ENCODE peak calls at places on chromosomes 13 and 19, in six cellular contexts. Y, W, H, G, M and P are unnamed samples.

GRCh38 chr19:17183858-17184271 is 31.3 kb upstream of the USE1 start:
- DNase-seq in Y (no peak), G (no peak), H (no peak), W (peak; percentile 46), M (no peak), P (no peak)

GRCh38 chr13:27905650-27906049 is 14.2 kb upstream of the PDX1 start:
- DNase-seq in H (no peak), G (no peak), W (no peak), M (no peak), Y (no peak), P (no peak)

GRCh38 chr13:98173431-98173921 is 3.6 kb downstream of the RNF113B start:
- DNase-seq in H (no peak), G (peak; percentile 100), Y (peak; percentile 91), M (peak; percentile 22), W (peak; percentile 94), P (no peak)

GRCh38 chr13:40527914-40528313 is 138.5 kb downstream of the FOXO1 start:
- DNase-seq in W (no peak), G (no peak), H (no peak), M (no peak), Y (no peak), P (no peak)

GRCh38 chr13:20702945-20703784 is at the start of gene IL17D:
- DNase-seq in H (peak; percentile 40), G (no peak), M (no peak), W (peak; percentile 91), Y (no peak), P (peak; percentile 34)

GRCh38 chr13:113157929-113158747 is at the start of gene PROZ:
- DNase-seq in W (peak; percentile 60), G (no peak), Y (no peak), M (no peak), H (no peak), P (no peak)

GRCh38 chr13:30143671-30144400 is 163.5 kb downstream of the KATNAL1 start:
- DNase-seq in Y (peak; percentile 57), G (peak; percentile 65), W (peak; percentile 80), M (no peak), H (no peak), P (no peak)

GRCh38 chr13:52187029-52187423 is 27.6 kb upstream of the NEK3 start:
- DNase-seq in Y (no peak), M (no peak), G (no peak), W (no peak), H (no peak), P (no peak)

GRCh38 chr19:55670280-55671053 is 4.6 kb upstream of the EPN1 start:
- DNase-seq in W (peak; percentile 92), H (no peak), G (no peak), M (no peak), Y (no peak), P (no peak)

GRCh38 chr19:13100871-13101589 is 1.6 kb downstream of the LYL1 start:
- DNase-seq in G (no peak), M (no peak), W (peak; percentile 93), H (no peak), Y (no peak), P (no peak)

GRCh38 chr19:45368737-45369340 is 1.5 kb downstream of the ERCC2 start:
- DNase-seq in G (no peak), W (peak; percentile 64), M (no peak), Y (no peak), H (no peak), P (no peak)

GRCh38 chr19:44315883-44316282 is 11.1 kb upstream of the ZNF235 start:
- DNase-seq in M (no peak), Y (no peak), W (no peak), G (peak; percentile 8), H (no peak), P (no peak)

GRCh38 chr19:4732680-4733114 is 9.1 kb upstream of the DPP9 start:
- DNase-seq in G (peak; percentile 47), W (peak; percentile 93), M (peak; percentile 67), H (peak; percentile 14), Y (peak; percentile 75), P (peak; percentile 85)

GRCh38 chr19:5247957-5248705 is 92.5 kb downstream of the PTPRS start:
- DNase-seq in M (no peak), H (no peak), W (no peak), Y (no peak), G (no peak), P (no peak)

GRCh38 chr19:33849551-33850147 is 53.0 kb downstream of the KCTD15 start:
- DNase-seq in G (no peak), M (no peak), H (no peak), Y (no peak), W (no peak), P (no peak)

GRCh38 chr19:50007170-50007569 is 18.0 kb downstream of the VRK3 start:
- DNase-seq in Y (no peak), G (no peak), W (no peak), H (no peak), M (no peak), P (no peak)

GRCh38 chr19:48085904-48086864 is 24.4 kb downstream of the PLA2G4C start:
- DNase-seq in G (no peak), Y (no peak), H (no peak), M (no peak), W (no peak), P (no peak)

GRCh38 chr19:31351212-31352193 is 2.3 kb upstream of the TSHZ3 start:
- DNase-seq in H (no peak), M (no peak), W (peak; percentile 95), Y (peak; percentile 58), G (peak; percentile 74), P (peak; percentile 32)

GRCh38 chr19:5225486-5226345 is 114.9 kb downstream of the PTPRS start:
- DNase-seq in M (no peak), H (no peak), Y (no peak), W (no peak), G (no peak), P (no peak)

GRCh38 chr19:50203281-50204080 is at the start of gene MYH14:
- DNase-seq in G (peak; percentile 3), M (peak; percentile 99), H (no peak), Y (peak; percentile 30), W (peak; percentile 97), P (peak; percentile 88)

GRCh38 chr19:39224910-39225309 is 19.9 kb downstream of the IFNL3 start:
- DNase-seq in Y (no peak), G (no peak), W (no peak), H (no peak), M (no peak), P (no peak)

GRCh38 chr19:34540811-34541557 is 59.4 kb downstream of the WTIP start:
- DNase-seq in W (no peak), Y (no peak), M (no peak), H (no peak), G (no peak), P (no peak)

GRCh38 chr19:51441410-51442390 is 16.6 kb downstream of the SIGLEC8 start:
- DNase-seq in M (no peak), H (peak; percentile 57), G (no peak), W (no peak), Y (no peak), P (no peak)

GRCh38 chr13:103156346-103156998 is 90.3 kb upstream of the SLC10A2 start:
- DNase-seq in W (no peak), M (no peak), H (no peak), G (no peak), Y (no peak), P (no peak)

GRCh38 chr19:42553292-42554045 is 25.2 kb upstream of the CEACAM1 start:
- DNase-seq in H (no peak), W (peak; percentile 82), Y (peak; percentile 56), G (peak; percentile 79), M (peak; percentile 76), P (no peak)

GRCh38 chr13:113110852-113111315 is 5.3 kb downstream of the F7 start:
- DNase-seq in Y (no peak), G (no peak), W (peak; percentile 26), H (no peak), M (no peak), P (no peak)

GRCh38 chr19:1276620-1277007 is 1.3 kb downstream of the FAM174C start:
- DNase-seq in G (no peak), M (no peak), Y (no peak), W (no peak), H (no peak), P (no peak)

GRCh38 chr19:6446452-6446851 is 12.9 kb upstream of the SLC25A41 start:
- DNase-seq in H (no peak), W (peak; percentile 45), M (no peak), Y (no peak), G (no peak), P (no peak)

GRCh38 chr13:46577656-46578589 is 25.0 kb downstream of the LRCH1 start:
- DNase-seq in M (no peak), Y (no peak), G (peak; percentile 51), W (no peak), H (no peak), P (no peak)

GRCh38 chr13:93151277-93151676 is 75.3 kb upstream of the GPC6 start:
- DNase-seq in G (peak; percentile 90), M (no peak), Y (peak; percentile 90), H (no peak), W (peak; percentile 5), P (no peak)

GRCh38 chr19:54646331-54646841 is 16.1 kb downstream of the LILRB1 start:
- DNase-seq in G (no peak), M (no peak), W (no peak), Y (no peak), H (no peak), P (no peak)

GRCh38 chr19:50542825-50543428 is 25.3 kb downstream of the LRRC4B start:
- DNase-seq in Y (no peak), W (no peak), M (no peak), G (no peak), H (no peak), P (no peak)

GRCh38 chr13:113448885-113449692 is 4.2 kb downstream of the ADPRHL1 start:
- DNase-seq in M (no peak), H (no peak), Y (peak; percentile 36), G (no peak), W (peak; percentile 87), P (peak; percentile 99)

GRCh38 chr13:49370390-49370789 is 73.5 kb downstream of the CAB39L start:
- DNase-seq in H (no peak), M (no peak), W (no peak), Y (no peak), G (no peak), P (no peak)

GRCh38 chr13:99371956-99372355 is 64.8 kb upstream of the GPR183 start:
- DNase-seq in M (no peak), G (no peak), H (peak; percentile 37), W (no peak), Y (no peak), P (no peak)

GRCh38 chr13:80235559-80236296 is 105.2 kb downstream of the SPRY2 start:
- DNase-seq in H (no peak), G (peak; percentile 65), W (no peak), M (no peak), Y (peak; percentile 55), P (peak; percentile 56)

GRCh38 chr19:16435238-16435911 is 36.4 kb downstream of the EPS15L1 start:
- DNase-seq in Y (peak; percentile 95), H (no peak), M (peak; percentile 94), W (peak; percentile 97), G (peak; percentile 97), P (no peak)